ENCODE peak calls at places on chromosomes 7 and 10, in seven cellular contexts. T is IMR-90, N is endothelial cell, C is fibroblast of the aortic adventitia, H is AG10803, E is spleen, B is DND-41. L is an unnamed sample.

GRCh38 chr7:73606801-73607691 is 17.3 kb downstream of the MLXIPL start:
- DNase-seq in B (peak; percentile 64), H (no peak), E (peak; percentile 91), N (peak; percentile 84), T (peak; percentile 10), C (peak; percentile 42), L (peak; percentile 74)

GRCh38 chr7:131057015-131057518 is 270.6 kb upstream of the MKLN1 start:
- DNase-seq in B (peak; percentile 66), N (no peak), T (peak; percentile 86), H (peak; percentile 86), E (no peak), C (peak; percentile 78), L (no peak)

GRCh38 chr10:93947055-93947454 is 46.7 kb upstream of the PLCE1 start:
- DNase-seq in C (peak; percentile 59), H (peak; percentile 60), E (no peak), T (peak; percentile 86), N (no peak), B (no peak), L (no peak)

GRCh38 chr7:40836218-40836617 is 701.4 kb downstream of the SUGCT start:
- DNase-seq in B (no peak), E (no peak), T (peak; percentile 21), N (no peak), C (no peak), H (no peak), L (no peak)

GRCh38 chr7:147571436-147572180 is 1019.0 kb upstream of the C7orf33 start:
- DNase-seq in E (no peak), C (no peak), T (no peak), B (no peak), N (no peak), H (no peak), L (no peak)

GRCh38 chr10:31419394-31420063 is 100.5 kb downstream of the ZEB1 start:
- DNase-seq in C (peak; percentile 74), N (no peak), H (peak; percentile 88), E (no peak), T (peak; percentile 55), B (no peak), L (peak; percentile 24)

GRCh38 chr10:72087969-72088878 is at the start of gene SPOCK2:
- DNase-seq in T (no peak), C (no peak), E (peak; percentile 89), H (no peak), N (no peak), B (peak; percentile 43), L (peak; percentile 80)

GRCh38 chr7:32145911-32146310 is 75.7 kb upstream of the PDE1C start:
- DNase-seq in H (no peak), N (no peak), T (no peak), C (no peak), B (no peak), E (no peak), L (no peak)

GRCh38 chr10:43114743-43115611 is 23.3 kb upstream of the CSGALNACT2 start:
- DNase-seq in T (no peak), E (peak; percentile 68), B (no peak), H (peak; percentile 25), N (no peak), C (peak; percentile 29), L (no peak)

DNA sequence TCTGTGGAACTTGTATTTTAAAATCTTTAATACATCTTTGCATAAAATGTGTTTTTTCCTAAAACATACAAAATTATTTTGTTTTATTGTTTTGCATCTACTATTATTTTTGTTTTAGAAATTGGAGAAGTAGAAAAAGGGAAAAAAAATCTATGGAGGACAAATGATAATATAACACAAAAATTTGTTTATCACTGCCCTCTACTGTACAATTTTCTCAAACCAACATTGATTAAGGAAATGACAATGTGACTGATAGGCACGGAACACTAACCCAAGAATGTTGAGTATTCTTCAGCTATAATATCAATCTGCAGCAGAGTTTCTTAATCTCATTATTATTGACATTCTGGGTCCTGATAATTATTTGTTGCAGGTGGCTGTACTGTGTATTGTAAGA is 9.5 kb upstream of the ING3 start:
- DNase-seq in T (no peak), C (peak; percentile 16), B (no peak), N (no peak), E (no peak), H (no peak), L (no peak)
- TF ChIP-seq CTCF in T (peak; percentile 40), C (no peak), B (peak; percentile 38), N (no peak), E (peak; percentile 28), H (peak; percentile 33), L (peak; percentile 37)

GRCh38 chr7:46852795-46853194 is 729.1 kb downstream of the TNS3 start:
- DNase-seq in B (no peak), N (no peak), C (no peak), E (no peak), T (no peak), H (no peak), L (no peak)

GRCh38 chr7:46850563-46851325 is 731.2 kb downstream of the TNS3 start:
- DNase-seq in C (no peak), H (peak; percentile 68), T (peak; percentile 79), E (no peak), B (no peak), N (no peak), L (no peak)

GRCh38 chr7:46855851-46856250 is 726.1 kb downstream of the TNS3 start:
- DNase-seq in B (no peak), C (no peak), H (peak; percentile 67), N (no peak), T (no peak), E (no peak), L (no peak)

GRCh38 chr7:46853451-46853850 is 728.5 kb downstream of the TNS3 start:
- DNase-seq in T (peak; percentile 31), C (peak; percentile 60), B (no peak), H (peak; percentile 78), E (no peak), N (no peak), L (no peak)

DNA sequence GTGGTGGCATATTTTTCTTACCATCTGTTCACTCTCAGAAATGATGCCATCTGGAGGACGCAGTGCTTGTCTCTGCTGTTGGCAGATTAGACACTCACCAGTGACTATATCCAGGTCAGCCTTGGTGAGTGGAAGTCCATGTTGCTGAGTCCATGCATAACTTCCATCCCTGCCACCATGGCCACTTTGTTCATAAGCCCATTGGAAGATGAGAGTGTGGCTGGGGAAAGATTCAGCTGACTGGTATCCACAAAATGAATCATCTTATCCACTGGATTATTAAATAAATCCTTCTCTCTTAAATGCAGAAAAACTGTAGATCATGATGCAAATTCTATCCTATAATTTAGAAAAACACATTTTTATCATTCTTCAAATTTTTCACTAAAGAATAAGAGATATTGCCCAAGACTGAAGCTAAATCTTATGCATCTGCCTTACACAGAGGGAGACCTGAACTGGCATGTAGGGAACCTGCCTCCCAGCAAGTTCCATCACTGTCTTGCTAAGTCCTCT is 726.9 kb downstream of the TNS3 start:
- DNase-seq in E (no peak), N (no peak), T (peak; percentile 75), B (no peak), C (peak; percentile 52), H (peak; percentile 93), L (no peak)
- TF ChIP-seq CTCF in E (no peak), N (no peak), T (peak; percentile 9), B (no peak), C (no peak), H (peak; percentile 30), L (no peak)

DNA sequence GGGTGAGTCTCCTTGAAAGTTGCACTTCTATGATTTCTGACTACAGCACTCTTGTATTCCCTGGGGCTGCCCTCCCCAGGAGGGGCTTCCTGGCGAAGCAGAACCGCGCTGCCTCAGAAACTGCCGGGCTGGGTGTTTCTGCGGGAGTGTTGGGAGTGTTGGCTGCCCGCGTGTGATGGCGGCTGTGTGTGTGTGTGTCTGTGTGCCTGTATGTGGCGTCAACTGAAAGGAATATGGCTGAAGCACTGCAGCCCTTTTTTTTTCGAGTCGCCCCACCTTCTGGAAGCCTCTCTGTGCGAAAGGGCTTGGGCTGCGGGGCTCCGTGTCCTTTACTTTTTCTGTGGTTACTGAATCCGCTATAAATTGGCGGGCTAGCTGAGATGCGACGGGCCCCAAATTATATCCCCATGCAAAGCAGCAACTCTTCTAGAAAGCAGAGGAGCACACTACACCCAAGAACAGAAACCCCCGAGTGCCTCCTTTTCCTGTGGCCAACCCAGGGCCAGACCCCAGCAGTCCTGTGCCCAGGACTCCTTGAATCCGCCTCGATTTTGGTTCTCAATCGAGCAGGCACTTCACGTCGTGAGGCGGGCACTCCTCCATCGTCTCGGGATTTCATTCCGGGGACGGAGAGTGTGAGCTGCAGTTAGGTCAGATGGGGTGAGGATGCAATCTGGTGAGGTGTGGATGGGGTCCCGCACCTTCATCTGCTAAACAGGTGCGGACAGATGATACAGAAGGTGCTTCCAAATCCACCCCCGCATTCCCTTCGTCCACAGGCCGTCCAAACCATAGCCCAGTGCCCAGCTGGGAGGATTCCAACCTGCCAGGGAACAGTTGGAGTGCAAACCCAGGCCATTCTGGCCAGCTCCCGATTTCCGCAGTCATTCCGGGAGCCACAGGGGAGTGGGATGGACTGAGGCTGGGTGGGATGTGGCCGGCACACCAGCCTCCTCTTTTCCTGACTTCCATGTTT is 22.5 kb upstream of the ZNF273 start:
- DNase-seq in B (no peak), H (no peak), C (no peak), E (no peak), T (no peak), N (no peak), L (no peak)
- TF ChIP-seq CTCF in B (no peak), H (no peak), C (no peak), E (no peak), T (no peak), N (no peak), L (no peak)

GRCh38 chr7:108251700-108252099 is 121.5 kb upstream of the LAMB4 start:
- DNase-seq in B (no peak), N (no peak), C (no peak), H (no peak), E (no peak), T (no peak), L (no peak)
- TF ChIP-seq CTCF in B (no peak), N (no peak), C (no peak), H (no peak), E (no peak), T (no peak), L (no peak)

GRCh38 chr10:30300728-30301127 is 48.4 kb downstream of the MTPAP start:
- DNase-seq in H (no peak), C (no peak), B (no peak), T (no peak), N (no peak), E (no peak), L (no peak)
- TF ChIP-seq CTCF in H (no peak), C (no peak), B (no peak), T (no peak), N (no peak), E (no peak), L (no peak)

DNA sequence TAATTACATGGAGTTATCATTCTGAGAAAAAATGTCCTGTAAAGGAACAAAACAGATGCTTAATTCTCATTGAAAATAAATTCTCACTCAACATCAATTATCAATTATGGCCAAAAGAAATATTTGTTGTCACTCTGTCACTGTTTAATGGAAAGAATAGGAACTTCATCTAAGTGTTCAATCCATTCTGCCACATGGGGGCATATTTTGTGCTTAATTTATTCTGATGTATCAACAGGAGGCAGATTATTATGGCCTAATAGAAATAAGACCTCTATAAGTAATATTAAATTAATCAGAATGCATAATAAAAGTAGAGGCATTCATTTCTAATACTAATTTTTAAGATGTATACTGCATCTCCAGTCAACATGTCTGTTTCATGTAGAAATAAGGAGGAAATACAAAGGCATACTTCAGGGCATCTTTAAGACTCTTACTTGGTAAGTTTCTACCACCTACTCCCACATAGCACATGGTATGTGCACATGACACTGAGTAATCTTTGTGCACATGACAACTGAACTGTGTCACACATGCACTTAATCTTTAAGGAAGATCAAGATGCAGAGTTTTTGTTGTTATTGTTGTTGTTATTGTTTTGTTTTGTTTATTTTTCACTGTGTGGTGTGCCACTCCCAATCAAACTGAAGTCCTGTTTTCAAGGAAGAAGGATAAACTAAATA is 420.4 kb upstream of the SEMA3A start:
- DNase-seq in E (no peak), B (no peak), N (no peak), T (no peak), C (peak; percentile 38), H (no peak), L (no peak)
- TF ChIP-seq CTCF in E (no peak), B (no peak), N (no peak), T (peak; percentile 17), C (peak; percentile 32), H (no peak), L (no peak)

GRCh38 chr7:158829342-158830210 is at the start of gene ESYT2:
- DNase-seq in N (peak; percentile 95), H (peak; percentile 97), E (peak; percentile 100), C (peak; percentile 96), T (peak; percentile 96), B (peak; percentile 96), L (peak; percentile 98)
- TF ChIP-seq CTCF in N (no peak), H (no peak), E (peak; percentile 15), C (no peak), T (peak; percentile 35), B (peak; percentile 42), L (no peak)